ENCODE peak calls at places on chromosomes 7 and 10, in ten cellular contexts. E is A549, X is body of pancreas, R is right lobe of liver, T is IMR-90, Z is upper lobe of left lung, W is HepG2, J is HCT116, U is gastrocnemius medialis, A is GM12878. B is an unnamed sample. For H3K9me3, the result is how much of the 10 kb centered on the place peaks cover.

GRCh38 chr10:7533657-7534479 is 123.0 kb upstream of the SFMBT2 start:
- ATAC-seq in U (no peak), Z (no peak), A (peak), R (no peak), T (no peak), J (no peak), W (no peak), X (no peak), E (no peak), B (no peak)

GRCh38 chr7:32410545-32410944 is 79.6 kb downstream of the LSM5 start:
- ATAC-seq in R (no peak), E (peak), U (no peak), Z (no peak), W (no peak), T (no peak), J (no peak), A (no peak), X (no peak), B (no peak)

GRCh38 chr7:5478568-5479045 is 55.0 kb upstream of the TNRC18 start:
- ATAC-seq in R (no peak), A (peak), X (peak), W (no peak), T (no peak), Z (peak), U (no peak), E (peak), J (no peak), B (no peak)

GRCh38 chr7:8923164-8923806 is 489.9 kb downstream of the NXPH1 start:
- ATAC-seq in X (no peak), Z (no peak), W (no peak), J (no peak), E (no peak), R (peak), A (no peak), T (no peak), U (no peak), B (no peak)

GRCh38 chr10:7519351-7519750 is 108.5 kb upstream of the SFMBT2 start:
- ATAC-seq in X (no peak), E (peak), T (no peak), A (peak), U (no peak), Z (no peak), J (peak), W (peak), R (no peak), B (no peak)

GRCh38 chr7:84002348-84002747 is 192.2 kb downstream of the SEMA3A start:
- ATAC-seq in T (no peak), X (no peak), R (no peak), W (no peak), E (no peak), Z (no peak), U (no peak), J (no peak), A (no peak), B (no peak)

GRCh38 chr7:97601941-97602457 is 129.9 kb upstream of the TAC1 start:
- ATAC-seq in J (no peak), W (no peak), Z (no peak), T (no peak), A (no peak), U (no peak), R (no peak), E (no peak), X (no peak), B (no peak)

GRCh38 chr7:117012284-117013174 is 59.2 kb downstream of the ST7 start:
- ATAC-seq in E (peak), J (peak), U (no peak), Z (no peak), T (peak), R (no peak), W (peak), X (no peak), A (peak), B (no peak)

GRCh38 chr7:75971961-75972763 is 22.2 kb downstream of the TMEM120A start:
- ATAC-seq in W (peak), T (no peak), R (peak), E (peak), A (no peak), U (peak), X (peak), J (peak), Z (peak), B (peak)

GRCh38 chr10:22308390-22308789 is 7.8 kb upstream of the COMMD3 start:
- ATAC-seq in T (no peak), U (no peak), J (no peak), W (no peak), E (no peak), Z (no peak), R (no peak), X (no peak), A (peak), B (no peak)

GRCh38 chr10:11074536-11075267 is 57.0 kb downstream of the CELF2 start:
- ATAC-seq in A (peak), J (no peak), T (no peak), R (no peak), W (no peak), X (no peak), E (no peak), Z (no peak), U (peak), B (no peak)

GRCh38 chr7:15684834-15685233 is 1.6 kb downstream of the MEOX2 start:
- ATAC-seq in J (no peak), U (no peak), W (no peak), Z (peak), T (no peak), X (no peak), E (no peak), A (peak), R (peak), B (no peak)

GRCh38 chr7:82699773-82700186 is 256.2 kb upstream of the CACNA2D1 start:
- ATAC-seq in U (no peak), Z (no peak), W (no peak), A (no peak), E (no peak), T (peak), R (no peak), X (no peak), J (peak), B (no peak)

GRCh38 chr10:23147035-23147434 is 45.1 kb upstream of the PTF1A start:
- ATAC-seq in J (no peak), T (no peak), U (no peak), E (peak), R (no peak), A (no peak), X (no peak), Z (no peak), W (no peak), B (no peak)

GRCh38 chr7:69859342-69859741 is 261.1 kb downstream of the AUTS2 start:
- ATAC-seq in R (no peak), A (peak), X (no peak), U (no peak), J (no peak), T (no peak), W (no peak), Z (no peak), E (no peak), B (no peak)

GRCh38 chr10:106789623-106790022 is 374.9 kb downstream of the SORCS1 start:
- ATAC-seq in U (no peak), E (no peak), W (no peak), J (no peak), T (no peak), R (no peak), Z (no peak), A (no peak), X (no peak), B (no peak)

GRCh38 chr7:75866129-75866496 is 12.7 kb upstream of the RHBDD2 start:
- ATAC-seq in A (peak), Z (peak), W (peak), J (peak), E (peak), T (peak), X (no peak), R (peak), U (peak), B (peak)

GRCh38 chr10:227014-227413 is 91.8 kb downstream of the ZMYND11 start:
- ATAC-seq in X (no peak), J (no peak), E (no peak), Z (no peak), R (no peak), T (no peak), U (no peak), W (no peak), A (no peak), B (no peak)

GRCh38 chr7:116227678-116228239 is 17.4 kb downstream of the TES start:
- ATAC-seq in R (no peak), T (peak), U (peak), J (no peak), Z (peak), A (no peak), W (no peak), X (no peak), E (peak), B (peak)

GRCh38 chr10:4154317-4154716 is 369.3 kb upstream of the KLF6 start:
- ATAC-seq in Z (no peak), X (no peak), R (no peak), E (no peak), U (peak), W (no peak), T (no peak), J (no peak), A (no peak), B (no peak)

GRCh38 chr7:150688630-150689029 is 3.1 kb downstream of the GIMAP2 start:
- ATAC-seq in R (no peak), J (no peak), X (no peak), A (no peak), U (no peak), Z (no peak), W (no peak), T (no peak), E (no peak), B (no peak)

GRCh38 chr10:11147723-11148122 is 130.1 kb downstream of the CELF2 start:
- ATAC-seq in A (peak), Z (peak), T (no peak), U (peak), X (no peak), R (peak), J (no peak), E (no peak), W (no peak), B (peak)

DNA sequence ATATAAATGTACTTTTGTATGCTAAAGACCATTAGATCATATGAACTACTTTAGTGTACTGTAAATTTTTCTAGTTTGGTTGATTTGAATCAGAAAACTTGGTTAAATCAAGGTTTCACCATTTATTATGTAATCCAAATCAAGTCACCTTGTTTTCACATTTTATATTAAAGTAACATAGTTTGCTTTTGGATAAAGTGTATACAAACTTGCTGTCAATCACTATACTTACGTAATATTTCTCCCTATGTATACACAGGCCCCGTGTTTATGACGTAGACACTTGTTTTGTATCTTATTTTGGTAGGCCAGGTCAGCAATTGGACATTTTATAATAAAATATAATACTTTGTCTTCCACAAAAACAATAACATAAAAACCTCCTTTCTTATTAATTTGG is 32.2 kb downstream of the NAMPT start:
- ATAC-seq in J (no peak), X (no peak), W (no peak), E (no peak), Z (no peak), U (no peak), A (no peak), T (no peak), R (peak), B (no peak)
- H3K9me3 ChIP-seq in J (under half), X (under half), W (under half), E (under half), Z (under half), U (under half), A (under half), T (under half), R (under half), B (under half)

DNA sequence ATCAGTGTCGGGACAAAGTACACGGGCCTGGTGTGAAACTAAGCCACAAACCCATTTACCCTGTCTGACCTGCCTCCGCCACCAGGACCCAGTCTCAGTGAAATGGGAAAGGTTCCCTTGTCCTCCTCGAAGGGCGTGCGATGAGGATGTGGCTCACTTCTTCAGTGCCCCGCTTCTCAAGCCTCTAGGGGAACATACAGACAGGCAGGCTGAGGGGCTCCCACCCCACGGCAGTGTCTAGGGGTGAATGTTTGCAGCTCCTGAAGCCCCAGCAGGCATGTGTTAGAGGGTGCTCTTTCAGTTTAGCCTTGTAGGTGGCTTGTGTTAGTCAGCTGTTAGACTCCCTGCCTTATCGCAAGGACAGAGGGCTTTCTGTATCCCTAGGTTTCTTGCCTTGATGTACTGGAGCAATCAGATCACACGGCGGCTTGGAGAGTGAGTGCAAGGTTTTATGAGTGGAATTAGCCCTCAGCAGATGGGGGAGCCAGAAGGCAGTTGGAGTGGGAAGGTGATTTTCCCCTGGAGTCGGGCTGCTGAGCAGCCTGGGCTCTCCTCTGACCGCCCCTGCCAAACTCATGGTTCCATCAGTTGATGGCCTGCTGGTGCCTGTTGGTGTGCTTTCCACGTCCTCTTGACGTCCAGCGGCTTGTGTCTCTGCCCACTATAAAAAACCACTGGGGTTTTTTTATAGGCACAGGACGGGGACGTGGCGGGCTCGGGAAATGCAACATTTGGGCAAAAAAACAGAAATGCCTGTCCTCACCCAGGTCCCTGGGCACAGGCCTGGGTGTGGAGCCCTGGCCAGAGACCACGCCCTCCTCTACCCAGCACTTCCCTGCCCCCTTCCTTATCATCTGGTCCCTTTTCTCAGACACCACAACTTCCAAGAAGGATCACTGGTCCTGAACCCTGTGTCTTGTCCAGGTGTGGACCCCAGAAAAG is 786 bp downstream of the NUDT1 start:
- ATAC-seq in A (peak), E (peak), U (no peak), Z (no peak), W (peak), X (no peak), R (peak), J (peak), T (peak), B (no peak)
- H3K4me3 ChIP-seq in A (peak), E (peak), U (peak), Z (peak), W (peak), X (peak), R (peak), J (peak), T (peak), B (peak)

GRCh38 chr7:73737491-73738219 is 947 bp downstream of the ABHD11 start:
- ATAC-seq in T (no peak), J (no peak), W (no peak), A (no peak), U (no peak), R (no peak), Z (no peak), X (no peak), E (no peak), B (no peak)

GRCh38 chr7:73739387-73739767 is 775 bp upstream of the ABHD11 start:
- ATAC-seq in W (no peak), Z (no peak), E (peak), T (no peak), J (no peak), A (peak), R (no peak), X (no peak), U (no peak), B (no peak)

GRCh38 chr7:73736885-73737284 is 1.7 kb downstream of the ABHD11 start:
- ATAC-seq in J (no peak), X (no peak), W (no peak), Z (no peak), U (no peak), A (no peak), T (no peak), R (no peak), E (no peak), B (no peak)

GRCh38 chr7:73738612-73739386 is at the start of gene ABHD11:
- ATAC-seq in J (peak), X (peak), W (peak), A (peak), T (peak), Z (peak), U (peak), E (peak), R (peak), B (peak)

GRCh38 chr7:73738220-73738611 is 386 bp downstream of the ABHD11 start:
- ATAC-seq in X (no peak), E (peak), Z (peak), J (peak), A (peak), W (peak), U (peak), T (peak), R (peak), B (peak)
- TF ChIP-seq POLR2A in X (no peak), E (no peak), Z (no peak), J (no peak), A (no peak), W (no peak), U (no peak), T (no peak), R (no peak), B (no peak)

GRCh38 chr7:157609516-157609915 is 272.7 kb downstream of the DNAJB6 start:
- ATAC-seq in R (no peak), J (no peak), E (no peak), U (no peak), T (no peak), X (no peak), W (no peak), A (no peak), Z (no peak), B (no peak)
- H3K9me3 ChIP-seq in R (under half), J (under half), E (under half), U (under half), T (half or more), X (under half), W (under half), A (under half), Z (under half), B (under half)

DNA sequence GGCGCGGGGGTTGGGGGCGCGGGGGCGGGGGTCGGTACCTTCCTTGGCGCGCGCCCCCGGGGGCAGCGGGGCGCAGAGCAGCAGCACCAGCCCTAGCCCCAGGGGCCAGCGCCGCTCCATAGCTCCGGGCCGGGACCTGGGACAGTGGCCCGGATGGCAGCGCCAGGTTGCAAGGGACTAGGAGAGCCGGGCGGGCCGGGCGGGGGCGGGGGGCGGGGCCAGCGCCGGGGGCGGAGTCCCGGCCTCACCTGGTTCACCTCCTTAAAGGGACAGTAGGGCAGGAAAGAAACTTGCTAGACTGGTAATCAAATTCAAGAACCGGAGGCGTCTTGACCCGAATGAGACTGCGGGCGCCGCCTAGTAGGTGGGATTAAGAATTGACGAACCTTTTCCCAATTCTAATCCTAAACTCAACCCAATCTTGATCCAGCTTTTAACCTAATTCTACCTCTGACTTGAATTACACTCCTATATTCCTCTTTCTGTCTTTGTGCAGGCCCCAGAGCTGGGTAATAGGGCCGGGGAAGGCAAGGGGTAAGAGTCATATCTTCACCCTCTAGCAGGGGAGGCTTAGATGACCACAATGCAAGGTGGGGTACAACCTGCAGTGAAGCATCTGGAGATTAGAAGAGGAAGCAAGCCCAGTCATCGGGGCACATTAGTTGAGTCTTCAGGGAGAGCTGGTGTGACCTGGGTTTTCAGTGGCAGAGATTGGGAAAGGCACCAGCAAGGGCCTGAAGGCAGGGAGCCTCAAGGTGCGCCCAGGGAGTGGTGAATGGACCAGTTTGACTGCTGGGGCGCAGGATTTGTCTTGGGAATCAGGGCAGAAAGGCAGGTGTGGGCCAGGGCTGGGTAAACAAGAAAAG is at the start of gene EPHA1:
- ATAC-seq in Z (peak), W (peak), X (peak), J (peak), R (peak), T (no peak), U (no peak), A (peak), E (peak), B (no peak)
- H3K4me3 ChIP-seq in Z (peak), W (peak), X (peak), J (peak), R (peak), T (no peak), U (no peak), A (no peak), E (peak), B (peak)

DNA sequence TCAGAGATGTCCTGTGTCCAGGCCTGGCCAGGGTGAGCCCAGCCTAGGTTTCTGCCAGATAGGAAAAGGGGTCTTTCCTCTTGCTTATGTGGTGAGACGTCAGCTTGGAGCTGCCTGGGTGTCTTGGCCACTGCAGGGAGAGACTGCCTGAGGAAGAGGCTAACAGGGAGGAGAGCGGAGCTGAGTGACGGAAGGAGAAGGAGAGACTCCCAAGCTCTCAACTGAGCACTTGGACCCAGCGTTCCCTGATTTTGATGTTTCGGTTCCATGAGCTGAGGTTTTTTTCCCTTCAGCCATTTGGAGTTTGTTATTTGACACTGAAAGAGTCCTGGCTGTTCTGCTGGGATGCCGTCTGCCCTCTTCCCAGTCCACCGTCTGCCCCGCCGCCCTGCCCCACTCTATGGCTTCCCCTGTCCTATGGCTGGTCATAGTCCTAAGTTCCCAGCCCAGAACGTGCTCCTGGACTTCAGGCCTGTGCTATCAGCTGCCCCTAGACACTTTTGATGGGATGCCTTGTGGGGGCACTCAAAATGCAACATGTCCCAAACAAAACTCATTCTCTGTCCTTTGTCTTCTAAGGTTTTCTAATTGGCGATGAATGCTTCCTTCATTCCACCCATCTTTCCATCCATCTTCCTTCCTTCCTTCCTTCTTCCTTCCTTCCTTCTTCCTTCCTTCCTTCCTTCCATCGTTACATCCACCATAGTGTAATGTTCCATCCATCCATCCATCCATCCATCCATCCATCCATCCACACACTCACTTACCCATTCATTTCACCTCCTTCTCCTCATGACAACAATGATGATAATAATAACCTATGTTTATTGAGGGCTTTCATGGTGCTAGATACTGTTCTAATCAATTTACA is 20.3 kb upstream of the PCBD1 start:
- ATAC-seq in J (no peak), W (no peak), R (no peak), Z (no peak), T (no peak), X (no peak), E (no peak), U (no peak), A (no peak), B (no peak)
- TF ChIP-seq POLR2A in J (no peak), W (no peak), R (no peak), Z (no peak), T (no peak), X (no peak), E (no peak), U (no peak), A (no peak), B (no peak)